ENCODE peak calls at places on chromosomes 5 and 9, in eight cellular contexts. L is transverse colon, K is GM04504, N is cardiac muscle cell, M is hypothalamus, Y is adipocyte, I is astrocyte, T is astrocyte of the spinal cord. U is an unnamed sample.

GRCh38 chr5:140148508-140148907 is 22.8 kb downstream of the IGIP start:
- DNase-seq in T (no peak), Y (no peak), I (no peak), N (peak), M (no peak), L (no peak), K (no peak), U (peak)

GRCh38 chr5:122377023-122377422 is 65.0 kb downstream of the SNCAIP start:
- DNase-seq in M (no peak), L (no peak), T (no peak), N (no peak), K (no peak), Y (peak), I (no peak), U (no peak)

GRCh38 chr5:147307170-147307569 is 72.3 kb downstream of the STK32A start:
- DNase-seq in I (peak), K (no peak), T (no peak), L (no peak), Y (no peak), N (no peak), M (no peak), U (no peak)

GRCh38 chr5:119876522-119876921 is 247.2 kb downstream of the FAM170A start:
- DNase-seq in L (no peak), M (no peak), K (no peak), Y (no peak), I (no peak), T (no peak), N (no peak), U (no peak)

GRCh38 chr9:136175745-136176290 is 29.1 kb downstream of the LHX3 start:
- DNase-seq in L (no peak), N (no peak), T (no peak), I (no peak), K (no peak), Y (no peak), M (no peak), U (no peak)

GRCh38 chr9:5835808-5836207 is 2.9 kb upstream of the ERMP1 start:
- DNase-seq in K (no peak), I (no peak), M (no peak), T (no peak), L (no peak), N (no peak), Y (no peak), U (no peak)

GRCh38 chr5:88743231-88743879 is 139.6 kb downstream of the MEF2C start:
- DNase-seq in M (no peak), Y (peak), N (no peak), T (no peak), I (no peak), K (no peak), L (no peak), U (peak)

GRCh38 chr5:169300468-169301385 is at the start of gene SLIT3:
- DNase-seq in I (peak), Y (peak), M (no peak), L (peak), K (peak), N (peak), T (peak), U (peak)

GRCh38 chr9:74497750-74498615 is 848 bp downstream of the RORB start:
- DNase-seq in N (peak), I (peak), Y (peak), M (peak), L (no peak), T (peak), K (peak), U (peak)

GRCh38 chr9:86322973-86323644 is 31.1 kb downstream of the TUT7 start:
- DNase-seq in L (no peak), I (peak), M (no peak), N (no peak), K (peak), Y (no peak), T (peak), U (no peak)

GRCh38 chr5:59615272-59615671 is 278.3 kb downstream of the PDE4D start:
- DNase-seq in I (peak), T (no peak), Y (peak), N (no peak), M (no peak), L (no peak), K (no peak), U (no peak)

GRCh38 chr5:2732850-2733249 is 18.6 kb downstream of the IRX2 start:
- DNase-seq in N (no peak), T (no peak), L (no peak), Y (no peak), M (no peak), K (no peak), I (no peak), U (no peak)

GRCh38 chr5:124647393-124647792 is 99.0 kb downstream of the ZNF608 start:
- DNase-seq in L (no peak), M (no peak), Y (no peak), K (no peak), T (no peak), N (no peak), I (no peak), U (no peak)

GRCh38 chr5:150434502-150434901 is 15.0 kb downstream of the RPS14 start:
- DNase-seq in I (peak), K (peak), T (peak), N (no peak), M (no peak), L (no peak), Y (peak), U (peak)

GRCh38 chr5:132499440-132500243 is 9.1 kb upstream of the IRF1 start:
- DNase-seq in M (no peak), K (no peak), N (no peak), Y (no peak), I (no peak), T (no peak), L (no peak), U (no peak)

GRCh38 chr5:110899566-110900412 is 161.0 kb downstream of the SLC25A46 start:
- DNase-seq in T (peak), N (no peak), M (no peak), L (no peak), K (no peak), Y (peak), I (peak), U (no peak)

GRCh38 chr9:86941196-86941595 is 6.1 kb downstream of the GAS1 start:
- DNase-seq in L (no peak), Y (no peak), K (no peak), I (no peak), T (no peak), N (peak), M (no peak), U (no peak)

GRCh38 chr9:6959275-6960000 is 201.7 kb downstream of the KDM4C start:
- DNase-seq in T (no peak), M (no peak), N (peak), L (no peak), Y (no peak), I (no peak), K (no peak), U (no peak)

GRCh38 chr9:13278023-13278367 is 1.5 kb downstream of the MPDZ start:
- DNase-seq in K (no peak), T (no peak), M (no peak), L (no peak), N (no peak), Y (no peak), I (peak), U (peak)

GRCh38 chr5:179061025-179061424 is 852 bp downstream of the ZNF354C start:
- DNase-seq in L (no peak), T (no peak), K (no peak), M (no peak), N (no peak), Y (no peak), I (no peak), U (no peak)

GRCh38 chr9:9215050-9215449 is 1397.8 kb downstream of the PTPRD start:
- DNase-seq in M (no peak), I (no peak), T (no peak), K (no peak), N (no peak), L (no peak), Y (no peak), U (no peak)

GRCh38 chr9:111994831-111995458 is 98.3 kb downstream of the UGCG start:
- DNase-seq in N (no peak), M (no peak), I (peak), L (no peak), Y (no peak), T (no peak), K (no peak), U (no peak)

GRCh38 chr9:7123743-7124142 is 366.0 kb downstream of the KDM4C start:
- DNase-seq in N (no peak), I (no peak), Y (no peak), L (no peak), M (no peak), K (no peak), T (no peak), U (no peak)

GRCh38 chr5:167699434-167699833 is 592.0 kb upstream of the WWC1 start:
- DNase-seq in K (peak), N (peak), T (peak), L (no peak), Y (peak), M (no peak), I (peak), U (peak)

GRCh38 chr5:134851307-134851923 is 5.6 kb downstream of the C5orf24 start:
- DNase-seq in K (no peak), I (peak), Y (peak), N (no peak), T (peak), L (no peak), M (no peak), U (peak)

GRCh38 chr5:140595538-140595937 is 30.9 kb downstream of the SLC35A4 start:
- DNase-seq in I (no peak), L (peak), T (no peak), M (no peak), N (no peak), Y (peak), K (no peak), U (no peak)

GRCh38 chr9:111330124-111330523 is at the start of gene OR2K2:
- DNase-seq in T (no peak), L (no peak), K (no peak), N (no peak), Y (no peak), I (no peak), M (no peak), U (no peak)

U was measured in H4.